ENCODE peak calls at places on chromosomes 16 and 17, in five cellular contexts. One of them, this sample, is unnamed.

GRCh38 chr17:29760771-29761682 is 138.3 kb upstream of the CORO6 start:
- DNase-seq in posterior vena cava: peak; percentile 98
- DNase-seq in AG09319: peak; percentile 67
- DNase-seq in thoracic aorta: peak; percentile 67
- DNase-seq in AG08396: peak; percentile 95
- DNase-seq in this sample: peak; percentile 67

GRCh38 chr16:19119564-19119963 is 5.8 kb downstream of the ITPRIPL2 start:
- DNase-seq in posterior vena cava: no peak
- DNase-seq in AG09319: no peak
- DNase-seq in thoracic aorta: no peak
- DNase-seq in AG08396: peak; percentile 57
- DNase-seq in this sample: no peak

GRCh38 chr17:63999680-64000531 is 1.8 kb downstream of the PRR29 start:
- DNase-seq in posterior vena cava: peak; percentile 68
- DNase-seq in AG09319: no peak
- DNase-seq in thoracic aorta: no peak
- DNase-seq in AG08396: no peak
- DNase-seq in this sample: no peak

GRCh38 chr17:4631836-4632582 is 9.5 kb downstream of the ALOX15 start:
- DNase-seq in posterior vena cava: peak; percentile 35
- DNase-seq in AG09319: no peak
- DNase-seq in thoracic aorta: no peak
- DNase-seq in AG08396: no peak
- DNase-seq in this sample: peak; percentile 35

GRCh38 chr16:68444058-68444657 is 4.2 kb downstream of the SMPD3 start:
- DNase-seq in posterior vena cava: no peak
- DNase-seq in AG09319: no peak
- DNase-seq in thoracic aorta: no peak
- DNase-seq in AG08396: peak; percentile 39
- DNase-seq in this sample: peak; percentile 35

GRCh38 chr16:84686702-84687298 is 13.0 kb upstream of the USP10 start:
- DNase-seq in posterior vena cava: no peak
- DNase-seq in AG09319: no peak
- DNase-seq in thoracic aorta: no peak
- DNase-seq in AG08396: no peak
- DNase-seq in this sample: no peak

GRCh38 chr16:29030086-29030840 is 45.4 kb downstream of the LAT start:
- DNase-seq in posterior vena cava: no peak
- DNase-seq in AG09319: no peak
- DNase-seq in thoracic aorta: no peak
- DNase-seq in AG08396: no peak
- DNase-seq in this sample: no peak

GRCh38 chr17:39283896-39284295 is 58.2 kb upstream of the STAC2 start:
- DNase-seq in posterior vena cava: no peak
- DNase-seq in AG09319: no peak
- DNase-seq in thoracic aorta: no peak
- DNase-seq in AG08396: no peak
- DNase-seq in this sample: no peak

GRCh38 chr16:3188925-3189825 is 1.2 kb downstream of the OR1F1 start:
- DNase-seq in posterior vena cava: no peak
- DNase-seq in AG09319: no peak
- DNase-seq in thoracic aorta: no peak
- DNase-seq in AG08396: no peak
- DNase-seq in this sample: peak; percentile 48

GRCh38 chr17:41499714-41500113 is 5.7 kb downstream of the KRT13 start:
- DNase-seq in posterior vena cava: no peak
- DNase-seq in AG09319: no peak
- DNase-seq in thoracic aorta: no peak
- DNase-seq in AG08396: no peak
- DNase-seq in this sample: no peak

GRCh38 chr16:50756466-50756865 is 14.6 kb downstream of the CYLD start:
- DNase-seq in posterior vena cava: no peak
- DNase-seq in AG09319: no peak
- DNase-seq in thoracic aorta: no peak
- DNase-seq in AG08396: no peak
- DNase-seq in this sample: no peak

GRCh38 chr17:48548687-48549621 is 4.0 kb upstream of the HOXB2 start:
- DNase-seq in posterior vena cava: no peak
- DNase-seq in AG09319: no peak
- DNase-seq in thoracic aorta: no peak
- DNase-seq in AG08396: no peak
- DNase-seq in this sample: no peak

GRCh38 chr17:28131592-28131991 is 89.1 kb downstream of the NLK start:
- DNase-seq in posterior vena cava: no peak
- DNase-seq in AG09319: no peak
- DNase-seq in thoracic aorta: no peak
- DNase-seq in AG08396: no peak
- DNase-seq in this sample: no peak

GRCh38 chr16:53566568-53566967 is 63.6 kb upstream of the AKTIP start:
- DNase-seq in posterior vena cava: no peak
- DNase-seq in AG09319: no peak
- DNase-seq in thoracic aorta: no peak
- DNase-seq in AG08396: no peak
- DNase-seq in this sample: no peak

GRCh38 chr16:86477642-86478041 is 32.7 kb upstream of the FOXF1 start:
- DNase-seq in posterior vena cava: no peak
- DNase-seq in AG09319: no peak
- DNase-seq in thoracic aorta: no peak
- DNase-seq in AG08396: peak; percentile 43
- DNase-seq in this sample: no peak

GRCh38 chr16:30619207-30619606 is 9.0 kb upstream of the ZNF689 start:
- DNase-seq in posterior vena cava: no peak
- DNase-seq in AG09319: no peak
- DNase-seq in thoracic aorta: no peak
- DNase-seq in AG08396: no peak
- DNase-seq in this sample: no peak

GRCh38 chr16:75733305-75734141 is 7.2 kb upstream of the CPHXL start:
- DNase-seq in posterior vena cava: no peak
- DNase-seq in AG09319: peak; percentile 63
- DNase-seq in thoracic aorta: no peak
- DNase-seq in AG08396: peak; percentile 68
- DNase-seq in this sample: no peak

GRCh38 chr17:66915204-66915611 is 49.3 kb upstream of the CACNG4 start:
- DNase-seq in posterior vena cava: peak; percentile 38
- DNase-seq in AG09319: no peak
- DNase-seq in thoracic aorta: no peak
- DNase-seq in AG08396: peak; percentile 37
- DNase-seq in this sample: peak; percentile 91

This sample was measured in H54.